ENCODE peak calls at places on chromosomes 16 and 17, in ten cellular contexts. One of them, this sample, is unnamed.

GRCh38 chr17:2025622-2026309 is 632 bp upstream of the RTN4RL1 start:
- DNase-seq in heart right ventricle: peak; percentile 80
- DNase-seq in left lung: peak; percentile 85
- DNase-seq in HFF-Myc: no peak
- DNase-seq in body of pancreas: peak; percentile 82
- DNase-seq in cardiac muscle cell: peak; percentile 89
- DNase-seq in K562: peak; percentile 52
- DNase-seq in lung: peak; percentile 71
- DNase-seq in ovary: peak; percentile 81
- DNase-seq in right atrium auricular region: peak; percentile 78
- DNase-seq in this sample: no peak

GRCh38 chr17:37791434-37791833 is 46.6 kb upstream of the HNF1B start:
- DNase-seq in K562: peak; percentile 72
- DNase-seq in left lung: no peak
- DNase-seq in lung: no peak
- DNase-seq in cardiac muscle cell: no peak
- DNase-seq in HFF-Myc: no peak
- DNase-seq in body of pancreas: peak; percentile 44
- DNase-seq in right atrium auricular region: no peak
- DNase-seq in ovary: no peak
- DNase-seq in heart right ventricle: no peak
- DNase-seq in this sample: no peak

GRCh38 chr16:10981697-10982216 is 37.4 kb downstream of the CLEC16A start:
- DNase-seq in HFF-Myc: no peak
- DNase-seq in left lung: no peak
- DNase-seq in ovary: no peak
- DNase-seq in heart right ventricle: no peak
- DNase-seq in cardiac muscle cell: no peak
- DNase-seq in K562: no peak
- DNase-seq in right atrium auricular region: no peak
- DNase-seq in body of pancreas: no peak
- DNase-seq in lung: no peak
- DNase-seq in this sample: no peak

GRCh38 chr16:12539185-12539929 is 264.3 kb downstream of the CPPED1 start:
- DNase-seq in right atrium auricular region: no peak
- DNase-seq in left lung: no peak
- DNase-seq in lung: no peak
- DNase-seq in K562: no peak
- DNase-seq in body of pancreas: no peak
- DNase-seq in heart right ventricle: no peak
- DNase-seq in cardiac muscle cell: no peak
- DNase-seq in ovary: no peak
- DNase-seq in HFF-Myc: peak; percentile 52
- DNase-seq in this sample: peak; percentile 11

GRCh38 chr16:57946181-57946801 is 24.6 kb downstream of the CNGB1 start:
- DNase-seq in right atrium auricular region: no peak
- DNase-seq in cardiac muscle cell: no peak
- DNase-seq in HFF-Myc: no peak
- DNase-seq in left lung: no peak
- DNase-seq in ovary: no peak
- DNase-seq in heart right ventricle: no peak
- DNase-seq in body of pancreas: no peak
- DNase-seq in lung: no peak
- DNase-seq in K562: no peak
- DNase-seq in this sample: no peak

GRCh38 chr17:78990349-78991016 is 10.8 kb upstream of the LGALS3BP start:
- DNase-seq in K562: no peak
- DNase-seq in left lung: peak; percentile 80
- DNase-seq in right atrium auricular region: no peak
- DNase-seq in body of pancreas: no peak
- DNase-seq in heart right ventricle: no peak
- DNase-seq in ovary: no peak
- DNase-seq in lung: no peak
- DNase-seq in cardiac muscle cell: no peak
- DNase-seq in HFF-Myc: no peak
- DNase-seq in this sample: no peak

GRCh38 chr16:19219836-19220235 is 51.8 kb downstream of the SYT17 start:
- DNase-seq in cardiac muscle cell: no peak
- DNase-seq in lung: no peak
- DNase-seq in body of pancreas: no peak
- DNase-seq in HFF-Myc: no peak
- DNase-seq in heart right ventricle: no peak
- DNase-seq in left lung: no peak
- DNase-seq in K562: no peak
- DNase-seq in right atrium auricular region: no peak
- DNase-seq in ovary: no peak
- DNase-seq in this sample: no peak

GRCh38 chr16:67703626-67704025 is 15.5 kb downstream of the GFOD2 start:
- DNase-seq in K562: no peak
- DNase-seq in HFF-Myc: no peak
- DNase-seq in ovary: no peak
- DNase-seq in cardiac muscle cell: no peak
- DNase-seq in heart right ventricle: no peak
- DNase-seq in right atrium auricular region: no peak
- DNase-seq in body of pancreas: no peak
- DNase-seq in left lung: no peak
- DNase-seq in lung: no peak
- DNase-seq in this sample: no peak

GRCh38 chr17:39652635-39653315 is 12.4 kb upstream of the TCAP start:
- DNase-seq in right atrium auricular region: no peak
- DNase-seq in body of pancreas: no peak
- DNase-seq in cardiac muscle cell: peak; percentile 66
- DNase-seq in HFF-Myc: no peak
- DNase-seq in left lung: no peak
- DNase-seq in lung: no peak
- DNase-seq in K562: no peak
- DNase-seq in ovary: no peak
- DNase-seq in heart right ventricle: no peak
- DNase-seq in this sample: no peak

GRCh38 chr16:78689031-78689430 is 589.6 kb downstream of the WWOX start:
- DNase-seq in right atrium auricular region: no peak
- DNase-seq in body of pancreas: no peak
- DNase-seq in left lung: no peak
- DNase-seq in cardiac muscle cell: no peak
- DNase-seq in K562: no peak
- DNase-seq in lung: no peak
- DNase-seq in heart right ventricle: no peak
- DNase-seq in HFF-Myc: no peak
- DNase-seq in ovary: no peak
- DNase-seq in this sample: no peak

GRCh38 chr16:8326234-8326633 is 264.1 kb downstream of the TMEM114 start:
- DNase-seq in body of pancreas: no peak
- DNase-seq in heart right ventricle: no peak
- DNase-seq in right atrium auricular region: no peak
- DNase-seq in cardiac muscle cell: no peak
- DNase-seq in HFF-Myc: no peak
- DNase-seq in ovary: no peak
- DNase-seq in left lung: no peak
- DNase-seq in lung: no peak
- DNase-seq in K562: no peak
- DNase-seq in this sample: no peak

GRCh38 chr16:68884391-68884790 is 41.1 kb downstream of the TANGO6 start:
- DNase-seq in heart right ventricle: no peak
- DNase-seq in cardiac muscle cell: no peak
- DNase-seq in left lung: no peak
- DNase-seq in ovary: no peak
- DNase-seq in body of pancreas: no peak
- DNase-seq in lung: no peak
- DNase-seq in HFF-Myc: no peak
- DNase-seq in right atrium auricular region: no peak
- DNase-seq in K562: no peak
- DNase-seq in this sample: peak; percentile 42

GRCh38 chr17:41127371-41127770 is 3.4 kb upstream of the KRTAP4-12 start:
- DNase-seq in heart right ventricle: no peak
- DNase-seq in body of pancreas: no peak
- DNase-seq in K562: no peak
- DNase-seq in lung: no peak
- DNase-seq in cardiac muscle cell: no peak
- DNase-seq in HFF-Myc: no peak
- DNase-seq in left lung: no peak
- DNase-seq in ovary: no peak
- DNase-seq in right atrium auricular region: no peak
- DNase-seq in this sample: no peak
- TF ChIP-seq CTCF in heart right ventricle: no peak
- TF ChIP-seq CTCF in body of pancreas: no peak
- TF ChIP-seq CTCF in K562: no peak
- TF ChIP-seq CTCF in lung: no peak
- TF ChIP-seq CTCF in cardiac muscle cell: no peak
- TF ChIP-seq CTCF in HFF-Myc: no peak
- TF ChIP-seq CTCF in left lung: no peak
- TF ChIP-seq CTCF in ovary: no peak
- TF ChIP-seq CTCF in right atrium auricular region: no peak
- TF ChIP-seq CTCF in this sample: no peak

GRCh38 chr16:53135329-53135728 is 80.5 kb downstream of the CHD9 start:
- DNase-seq in cardiac muscle cell: no peak
- DNase-seq in left lung: no peak
- DNase-seq in K562: no peak
- DNase-seq in ovary: no peak
- DNase-seq in heart right ventricle: no peak
- DNase-seq in lung: no peak
- DNase-seq in right atrium auricular region: no peak
- DNase-seq in HFF-Myc: no peak
- DNase-seq in body of pancreas: no peak
- DNase-seq in this sample: no peak
- H3K4me3 ChIP-seq in cardiac muscle cell: no peak overlapping the region
- H3K4me3 ChIP-seq in left lung: no peak overlapping the region
- H3K4me3 ChIP-seq in K562: no peak overlapping the region
- H3K4me3 ChIP-seq in ovary: no peak overlapping the region
- H3K4me3 ChIP-seq in heart right ventricle: no peak overlapping the region
- H3K4me3 ChIP-seq in lung: no peak overlapping the region
- H3K4me3 ChIP-seq in right atrium auricular region: no peak overlapping the region
- H3K4me3 ChIP-seq in HFF-Myc: no peak overlapping the region
- H3K4me3 ChIP-seq in body of pancreas: no peak overlapping the region
- H3K4me3 ChIP-seq in this sample: no peak overlapping the region

GRCh38 chr16:73840710-73841109 is 455.9 kb upstream of the PSMD7 start:
- DNase-seq in lung: no peak
- DNase-seq in cardiac muscle cell: no peak
- DNase-seq in HFF-Myc: no peak
- DNase-seq in heart right ventricle: peak; percentile 11
- DNase-seq in left lung: no peak
- DNase-seq in right atrium auricular region: no peak
- DNase-seq in ovary: no peak
- DNase-seq in K562: no peak
- DNase-seq in body of pancreas: no peak
- DNase-seq in this sample: no peak

GRCh38 chr16:73847090-73847489 is 449.5 kb upstream of the PSMD7 start:
- DNase-seq in heart right ventricle: no peak
- DNase-seq in lung: no peak
- DNase-seq in cardiac muscle cell: no peak
- DNase-seq in left lung: no peak
- DNase-seq in K562: no peak
- DNase-seq in body of pancreas: no peak
- DNase-seq in ovary: no peak
- DNase-seq in right atrium auricular region: no peak
- DNase-seq in HFF-Myc: no peak
- DNase-seq in this sample: no peak

GRCh38 chr16:73848993-73849392 is 447.6 kb upstream of the PSMD7 start:
- DNase-seq in HFF-Myc: no peak
- DNase-seq in cardiac muscle cell: no peak
- DNase-seq in lung: no peak
- DNase-seq in heart right ventricle: no peak
- DNase-seq in K562: no peak
- DNase-seq in body of pancreas: no peak
- DNase-seq in ovary: no peak
- DNase-seq in left lung: no peak
- DNase-seq in right atrium auricular region: no peak
- DNase-seq in this sample: no peak

GRCh38 chr16:73846292-73846849 is 450.2 kb upstream of the PSMD7 start:
- DNase-seq in body of pancreas: no peak
- DNase-seq in K562: no peak
- DNase-seq in cardiac muscle cell: peak; percentile 42
- DNase-seq in right atrium auricular region: no peak
- DNase-seq in heart right ventricle: no peak
- DNase-seq in left lung: no peak
- DNase-seq in HFF-Myc: no peak
- DNase-seq in ovary: no peak
- DNase-seq in lung: no peak
- DNase-seq in this sample: no peak
- TF ChIP-seq CTCF in body of pancreas: no peak
- TF ChIP-seq CTCF in K562: no peak
- TF ChIP-seq CTCF in cardiac muscle cell: no peak
- TF ChIP-seq CTCF in right atrium auricular region: no peak
- TF ChIP-seq CTCF in heart right ventricle: no peak
- TF ChIP-seq CTCF in left lung: no peak
- TF ChIP-seq CTCF in HFF-Myc: no peak
- TF ChIP-seq CTCF in ovary: no peak
- TF ChIP-seq CTCF in lung: no peak
- TF ChIP-seq CTCF in this sample: no peak

GRCh38 chr16:88398170-88398873 is 15.6 kb downstream of the ZNF469 start:
- DNase-seq in ovary: no peak
- DNase-seq in right atrium auricular region: no peak
- DNase-seq in left lung: no peak
- DNase-seq in cardiac muscle cell: no peak
- DNase-seq in body of pancreas: no peak
- DNase-seq in heart right ventricle: no peak
- DNase-seq in HFF-Myc: no peak
- DNase-seq in K562: no peak
- DNase-seq in lung: no peak
- DNase-seq in this sample: no peak

GRCh38 chr16:88395669-88396584 is 13.2 kb downstream of the ZNF469 start:
- DNase-seq in body of pancreas: no peak
- DNase-seq in heart right ventricle: no peak
- DNase-seq in lung: no peak
- DNase-seq in right atrium auricular region: no peak
- DNase-seq in cardiac muscle cell: no peak
- DNase-seq in K562: no peak
- DNase-seq in ovary: no peak
- DNase-seq in HFF-Myc: no peak
- DNase-seq in left lung: no peak
- DNase-seq in this sample: no peak

GRCh38 chr16:88401604-88402246 is 19.0 kb downstream of the ZNF469 start:
- DNase-seq in right atrium auricular region: no peak
- DNase-seq in lung: no peak
- DNase-seq in K562: no peak
- DNase-seq in HFF-Myc: no peak
- DNase-seq in heart right ventricle: no peak
- DNase-seq in body of pancreas: no peak
- DNase-seq in ovary: no peak
- DNase-seq in cardiac muscle cell: no peak
- DNase-seq in left lung: no peak
- DNase-seq in this sample: no peak

GRCh38 chr16:88400186-88400585 is 17.4 kb downstream of the ZNF469 start:
- DNase-seq in left lung: no peak
- DNase-seq in ovary: no peak
- DNase-seq in cardiac muscle cell: no peak
- DNase-seq in K562: no peak
- DNase-seq in HFF-Myc: no peak
- DNase-seq in lung: no peak
- DNase-seq in body of pancreas: no peak
- DNase-seq in heart right ventricle: no peak
- DNase-seq in right atrium auricular region: no peak
- DNase-seq in this sample: no peak

DNA sequence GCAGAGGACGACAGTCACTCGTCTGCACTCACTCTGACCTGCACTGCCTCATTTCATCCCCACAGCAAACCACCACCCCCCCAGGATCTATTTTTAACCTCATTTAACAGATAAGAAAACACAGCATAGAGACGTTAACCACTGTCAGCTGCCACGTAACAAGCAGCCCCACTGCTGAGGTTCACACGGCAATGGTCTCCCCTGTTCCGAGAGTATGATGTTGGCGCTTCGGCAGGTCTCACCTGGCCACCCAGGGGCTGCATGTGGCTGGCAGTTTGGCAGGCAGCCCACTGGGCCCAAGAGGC is 16.1 kb downstream of the ZNF469 start:
- DNase-seq in right atrium auricular region: no peak
- DNase-seq in cardiac muscle cell: peak; percentile 6
- DNase-seq in K562: no peak
- DNase-seq in HFF-Myc: no peak
- DNase-seq in ovary: no peak
- DNase-seq in left lung: no peak
- DNase-seq in heart right ventricle: no peak
- DNase-seq in lung: no peak
- DNase-seq in body of pancreas: no peak
- DNase-seq in this sample: no peak
- H3K4me3 ChIP-seq in right atrium auricular region: no peak overlapping the region
- H3K4me3 ChIP-seq in cardiac muscle cell: no peak overlapping the region
- H3K4me3 ChIP-seq in K562: no peak overlapping the region
- H3K4me3 ChIP-seq in HFF-Myc: no peak overlapping the region
- H3K4me3 ChIP-seq in ovary: no peak overlapping the region
- H3K4me3 ChIP-seq in left lung: no peak overlapping the region
- H3K4me3 ChIP-seq in heart right ventricle: no peak overlapping the region
- H3K4me3 ChIP-seq in lung: no peak overlapping the region
- H3K4me3 ChIP-seq in body of pancreas: no peak overlapping the region
- H3K4me3 ChIP-seq in this sample: no peak overlapping the region

This sample was measured in astrocyte of the cerebellum.